ENCODE peak calls at places on chromosomes 2 and 18, in six cellular contexts. B is nucleus accumbens, C is cardiac fibroblast, N is T-helper 2 cell, W is IMR-90, X is astrocyte of the spinal cord. Q is an unnamed sample.

GRCh38 chr2:101467306-101467705 is 7.6 kb downstream of the RFX8 start:
- DNase-seq in C (no peak), B (no peak), X (peak), W (peak), N (no peak), Q (no peak)

GRCh38 chr2:170651603-170652002 is 63.5 kb upstream of the SP5 start:
- DNase-seq in N (no peak), B (no peak), X (no peak), C (no peak), W (no peak), Q (no peak)

GRCh38 chr2:98134601-98135000 is 47.6 kb downstream of the VWA3B start:
- DNase-seq in B (no peak), N (no peak), X (peak), C (peak), W (no peak), Q (no peak)

GRCh38 chr2:104794416-104794815 is 59.5 kb upstream of the POU3F3 start:
- DNase-seq in C (peak), N (no peak), W (no peak), X (peak), B (no peak), Q (no peak)

GRCh38 chr18:12867724-12868123 is 16.3 kb downstream of the PTPN2 start:
- DNase-seq in B (no peak), C (no peak), N (no peak), W (no peak), X (no peak), Q (no peak)

GRCh38 chr2:234674781-234675201 is 177.9 kb upstream of the ARL4C start:
- DNase-seq in W (peak), B (no peak), N (no peak), X (peak), C (peak), Q (peak)

GRCh38 chr2:175167076-175167791 is 769 bp downstream of the ATF2 start:
- DNase-seq in W (no peak), C (peak), N (peak), X (peak), B (peak), Q (peak)

GRCh38 chr2:119650206-119650605 is 28.8 kb upstream of the TMEM177 start:
- DNase-seq in W (no peak), N (no peak), C (peak), X (no peak), B (no peak), Q (no peak)

GRCh38 chr2:24050041-24050655 is 607 bp downstream of the FKBP1B start:
- DNase-seq in N (no peak), X (peak), C (peak), B (no peak), W (no peak), Q (no peak)

GRCh38 chr2:229675569-229675968 is 38.8 kb downstream of the DNER start:
- DNase-seq in B (no peak), C (no peak), N (no peak), X (no peak), W (no peak), Q (no peak)

Q was measured in HFFc6.